ENCODE peak calls at places on chromosome 14, in five cellular contexts. P is neural progenitor cell, B is left ventricle myocardium inferior, D is GM23338, Q is right cardiac atrium. F is an unnamed sample. For H3K4me1 and H3K27me3, the result is how much of the 10 kb centered on the place peaks cover.

GRCh38 chr14:69268763-69269162 is 8.8 kb downstream of the GALNT16 start:
- DNase-seq in P (no peak), B (no peak), D (no peak), Q (no peak), F (peak)

GRCh38 chr14:34052658-34053014 is 101.8 kb upstream of the EGLN3 start:
- DNase-seq in P (no peak), B (no peak), D (no peak), Q (peak), F (peak)

GRCh38 chr14:67853207-67853606 is 33.6 kb downstream of the RAD51B start:
- DNase-seq in P (no peak), B (no peak), D (no peak), Q (no peak), F (no peak)

GRCh38 chr14:85280074-85280473 is 249.9 kb upstream of the FLRT2 start:
- DNase-seq in P (no peak), B (no peak), D (no peak), Q (no peak), F (no peak)

GRCh38 chr14:72736791-72737559 is 156.9 kb downstream of the DPF3 start:
- DNase-seq in P (no peak), B (no peak), D (no peak), Q (no peak), F (no peak)

GRCh38 chr14:96363751-96364336 is 518 bp downstream of the GSKIP start:
- DNase-seq in P (peak), B (no peak), D (peak), Q (no peak), F (peak)

GRCh38 chr14:103312006-103312635 is 21.9 kb upstream of the EIF5 start:
- DNase-seq in P (no peak), B (no peak), D (no peak), Q (no peak), F (no peak)

GRCh38 chr14:61178226-61179060 is 102.7 kb downstream of the TMEM30B start:
- DNase-seq in P (no peak), B (no peak), D (no peak), Q (no peak), F (peak)

GRCh38 chr14:25003537-25003936 is 46.4 kb downstream of the STXBP6 start:
- DNase-seq in P (no peak), B (no peak), D (no peak), Q (peak), F (no peak)

GRCh38 chr14:51442513-51443175 is 202.6 kb downstream of the TMX1 start:
- DNase-seq in P (no peak), B (no peak), D (no peak), Q (no peak), F (no peak)

GRCh38 chr14:70359076-70359424 is 433 bp downstream of the COX16 start:
- DNase-seq in P (no peak), B (peak), D (no peak), Q (no peak), F (no peak)

GRCh38 chr14:103541944-103542544 is 13.0 kb downstream of the TRMT61A start:
- DNase-seq in P (peak), B (no peak), D (no peak), Q (peak), F (no peak)

GRCh38 chr14:92523752-92524151 is 10.2 kb downstream of the RIN3 start:
- DNase-seq in P (no peak), B (no peak), D (no peak), Q (no peak), F (no peak)

GRCh38 chr14:44914849-44915248 is 46.9 kb downstream of the KLHL28 start:
- DNase-seq in P (peak), B (no peak), D (peak), Q (peak), F (peak)

GRCh38 chr14:44029933-44030332 is 477.1 kb downstream of the FSCB start:
- DNase-seq in P (no peak), B (no peak), D (no peak), Q (peak), F (no peak)

GRCh38 chr14:72610831-72611200 is 283.1 kb downstream of the DPF3 start:
- DNase-seq in P (no peak), B (no peak), D (no peak), Q (no peak), F (no peak)

GRCh38 chr14:51657762-51658161 is 6.1 kb downstream of the FRMD6 start:
- DNase-seq in P (no peak), B (no peak), D (no peak), Q (no peak), F (no peak)

GRCh38 chr14:32072701-32073100 is 4.4 kb upstream of the ARHGAP5 start:
- DNase-seq in P (no peak), B (no peak), D (no peak), Q (no peak), F (no peak)

GRCh38 chr14:37988472-37988871 is 219.2 kb upstream of the SSTR1 start:
- DNase-seq in P (no peak), B (no peak), D (no peak), Q (no peak), F (peak)

DNA sequence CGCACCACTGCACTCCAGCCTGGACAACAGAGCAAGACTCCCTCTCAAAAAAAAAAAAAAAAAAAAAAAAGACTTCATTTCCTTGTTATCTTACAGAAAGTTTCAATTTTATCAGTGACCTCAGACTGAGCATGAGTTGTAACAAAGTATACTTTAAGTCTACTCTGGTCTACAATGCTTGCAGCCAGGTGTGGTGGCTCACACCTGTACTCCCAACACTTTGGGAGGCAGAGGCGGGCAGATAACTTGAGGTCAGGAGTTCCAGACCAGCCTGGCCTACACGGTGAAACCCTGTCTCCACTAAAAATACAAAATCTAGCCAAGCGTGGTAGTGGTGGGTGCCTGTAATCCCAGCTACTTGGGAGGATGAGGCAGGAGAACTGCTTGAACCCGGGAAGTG is 18.0 kb downstream of the HNRNPC start:
- DNase-seq in P (no peak), B (no peak), D (no peak), Q (no peak), F (no peak)
- H3K4me1 ChIP-seq in P (under half), B (under half), D (under half), Q (under half), F (under half)

GRCh38 chr14:91298576-91298975 is 54.1 kb upstream of the GPR68 start:
- DNase-seq in P (no peak), B (no peak), D (no peak), Q (peak), F (no peak)

GRCh38 chr14:91302391-91302790 is 57.9 kb upstream of the GPR68 start:
- DNase-seq in P (no peak), B (no peak), D (no peak), Q (peak), F (no peak)

GRCh38 chr14:91299483-91300115 is 55.1 kb upstream of the GPR68 start:
- DNase-seq in P (no peak), B (no peak), D (no peak), Q (no peak), F (no peak)

GRCh38 chr14:91300957-91301356 is 56.5 kb upstream of the GPR68 start:
- DNase-seq in P (no peak), B (no peak), D (no peak), Q (no peak), F (no peak)

GRCh38 chr14:91300283-91300841 is 55.9 kb upstream of the GPR68 start:
- DNase-seq in P (no peak), B (no peak), D (no peak), Q (no peak), F (no peak)
- H3K4me3 ChIP-seq in P (no peak), B (no peak), D (no peak), Q (no peak), F (no peak)

GRCh38 chr14:91326514-91326832 is 82.0 kb upstream of the GPR68 start:
- DNase-seq in P (no peak), B (no peak), D (no peak), Q (no peak), F (no peak)
- H3K27me3 ChIP-seq in P (under half), B (under half), D (under half), Q (under half), F (under half)

GRCh38 chr14:54597795-54598443 is 31.0 kb downstream of the SAMD4A start:
- DNase-seq in P (no peak), B (no peak), D (no peak), Q (no peak), F (no peak)
- H3K4me1 ChIP-seq in P (under half), B (half or more), D (under half), Q (under half), F (under half)

DNA sequence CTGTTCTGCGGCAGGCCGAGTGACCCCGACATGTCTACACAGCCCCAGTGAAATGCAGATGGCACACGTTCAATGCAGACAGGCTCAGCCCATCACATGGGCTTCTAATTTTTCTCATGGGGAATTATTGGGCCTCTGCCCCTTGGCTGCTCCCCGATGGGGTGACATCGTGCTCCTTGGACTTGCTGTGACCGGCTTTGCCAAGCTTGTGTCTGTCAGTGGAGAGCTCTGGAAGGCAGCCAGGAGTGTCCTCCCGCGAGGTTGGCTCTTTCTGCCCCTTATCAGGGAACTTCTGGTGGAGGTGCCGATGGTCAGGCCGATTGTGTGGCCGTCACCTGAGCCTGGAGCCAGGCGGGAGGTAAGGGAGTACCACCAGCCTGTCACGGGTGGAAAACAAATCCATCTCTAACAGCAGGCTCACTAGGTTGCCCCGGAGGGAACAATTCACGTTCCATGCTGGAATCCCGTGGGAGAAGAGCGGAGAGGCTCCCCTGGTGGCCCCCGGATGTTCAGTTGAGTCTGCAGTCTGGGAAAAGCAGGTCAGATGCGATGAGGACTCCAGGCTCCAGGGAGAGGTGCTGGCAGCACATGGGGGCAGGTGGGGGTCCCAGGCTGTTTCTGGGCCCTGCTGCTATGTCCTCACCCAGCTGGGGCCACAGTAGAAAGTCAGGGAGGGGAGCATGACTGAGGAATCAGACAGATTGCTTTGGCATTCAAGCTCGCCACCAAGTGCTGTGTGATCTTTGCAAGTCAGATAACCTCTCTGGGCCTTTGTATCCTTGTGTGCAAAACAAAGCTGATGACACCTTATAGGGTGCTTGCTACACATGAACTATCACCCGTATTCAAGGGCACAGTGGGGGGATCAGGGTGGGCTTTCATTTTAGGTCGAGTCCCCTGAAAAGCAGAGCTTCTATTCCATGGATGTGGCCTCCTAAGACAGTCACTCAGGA is 43.2 kb upstream of the EML1 start:
- DNase-seq in P (no peak), B (no peak), D (no peak), Q (peak), F (no peak)
- H3K4me3 ChIP-seq in P (no peak), B (peak), D (no peak), Q (no peak), F (no peak)

GRCh38 chr14:64747327-64747726 is 43.1 kb downstream of the PLEKHG3 start:
- DNase-seq in P (no peak), B (no peak), D (no peak), Q (no peak), F (no peak)
- H3K27me3 ChIP-seq in P (under half), B (under half), D (under half), Q (under half), F (under half)

DNA sequence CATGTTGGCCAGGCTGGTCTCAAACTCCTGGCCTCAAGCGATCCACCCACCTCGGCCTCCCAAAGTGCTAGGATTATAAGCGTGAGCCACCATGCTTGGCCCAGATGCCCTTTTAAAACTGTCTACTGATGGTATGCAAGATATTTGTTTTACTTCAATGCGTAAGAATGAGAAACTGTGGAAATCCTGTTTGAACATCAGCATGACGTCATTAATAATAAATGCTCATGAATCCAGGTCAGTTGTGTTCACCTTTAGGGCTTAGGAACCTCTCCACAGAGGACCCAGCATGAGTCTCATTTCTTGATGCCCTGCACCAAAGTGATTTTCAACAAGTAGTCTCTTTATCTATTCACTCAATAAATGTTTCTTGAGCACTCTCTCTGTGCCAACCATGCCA is 34.5 kb upstream of the FOS start:
- DNase-seq in P (no peak), B (no peak), D (no peak), Q (no peak), F (no peak)
- H3K4me1 ChIP-seq in P (under half), B (under half), D (under half), Q (under half), F (under half)

DNA sequence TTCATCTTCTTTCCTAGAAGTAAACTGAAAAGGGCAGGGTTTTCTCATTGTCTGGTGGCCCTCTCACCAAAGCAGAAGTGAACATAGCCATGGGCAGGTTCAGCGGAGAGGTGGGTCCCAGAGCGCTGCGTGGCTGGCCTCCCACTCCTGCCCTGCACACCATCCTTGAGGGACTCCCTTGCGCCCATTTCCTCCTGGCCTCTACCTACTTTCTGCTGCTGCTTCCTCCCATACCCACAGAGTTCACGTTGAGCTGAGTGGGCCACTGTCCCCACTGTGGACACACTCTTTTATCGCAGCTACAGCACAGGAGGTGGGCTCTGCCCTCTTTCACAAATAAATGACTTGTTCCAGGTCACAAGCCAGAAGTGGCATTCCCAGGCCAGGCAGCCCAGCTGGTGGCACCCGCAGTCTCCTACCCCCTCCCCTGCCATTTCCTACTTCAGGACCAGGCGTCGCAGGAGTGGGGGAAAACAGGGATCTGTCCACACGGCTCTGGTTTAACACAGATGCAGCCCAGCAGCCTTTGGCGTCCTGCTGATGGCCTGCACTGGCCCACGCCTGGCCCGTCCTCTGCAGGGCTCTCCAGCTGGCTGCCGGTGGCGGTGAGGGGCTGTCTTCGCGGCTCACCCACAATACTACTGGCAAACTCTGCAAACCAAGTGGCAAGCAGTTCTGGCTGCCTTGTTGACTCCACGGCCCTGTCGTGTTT is 4.9 kb downstream of the SIVA1 start:
- DNase-seq in P (no peak), B (no peak), D (no peak), Q (peak), F (no peak)
- H3K4me3 ChIP-seq in P (no peak), B (no peak), D (no peak), Q (no peak), F (no peak)

DNA sequence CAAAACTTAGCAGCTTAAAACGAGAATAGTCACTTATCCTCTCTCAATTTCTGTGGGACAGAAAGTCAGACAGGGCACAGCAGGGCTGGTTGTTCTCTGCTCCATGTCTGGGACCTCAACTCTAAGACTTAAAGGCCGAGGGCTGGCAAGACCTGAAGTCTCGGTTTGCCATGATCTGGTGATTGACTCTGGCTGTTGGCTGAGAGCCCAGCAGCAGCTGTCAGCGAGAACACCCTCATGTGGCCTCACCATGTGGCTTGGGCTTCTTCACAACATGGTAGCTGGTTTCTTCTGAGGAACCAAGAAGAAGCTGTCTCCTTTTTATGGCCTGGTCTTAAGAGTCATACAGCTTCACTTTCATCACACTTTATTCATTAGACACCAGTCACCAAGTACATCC is 1.7 kb upstream of the VASH1 start:
- DNase-seq in P (no peak), B (no peak), D (no peak), Q (peak), F (peak)
- H3K27me3 ChIP-seq in P (half or more), B (under half), D (half or more), Q (under half), F (under half)

F was measured in SJCRH30.